ENCODE peak calls at places on chromosomes 12 and 14, in six cellular contexts. K is astrocyte of the spinal cord; M is GM06990; R is AG10803; L is effector memory CD8-positive, alpha-beta T cell; W is COR-L47. B is an unnamed sample.

GRCh38 chr12:11798856-11799530 is 149.5 kb downstream of the ETV6 start:
- DNase-seq in K (peak; percentile 92), M (no peak), R (peak; percentile 94), L (no peak), W (no peak), B (peak; percentile 39)

GRCh38 chr12:129064201-129064881 is 211.1 kb downstream of the GLT1D1 start:
- DNase-seq in K (no peak), M (no peak), R (no peak), L (no peak), W (no peak), B (no peak)

GRCh38 chr12:47757840-47758583 is 668 bp downstream of the RAPGEF3 start:
- DNase-seq in K (no peak), M (no peak), R (no peak), L (no peak), W (no peak), B (no peak)

GRCh38 chr14:96602186-96602585 is 100.0 kb downstream of the PAPOLA start:
- DNase-seq in K (no peak), M (no peak), R (no peak), L (no peak), W (no peak), B (no peak)

GRCh38 chr14:24198845-24199524 is 3.7 kb upstream of the TM9SF1 start:
- DNase-seq in K (no peak), M (no peak), R (no peak), L (no peak), W (no peak), B (no peak)

GRCh38 chr14:65044596-65044959 is 57.7 kb downstream of the MAX start:
- DNase-seq in K (no peak), M (no peak), R (no peak), L (no peak), W (no peak), B (peak; percentile 51)

GRCh38 chr12:124713041-124713435 is 145.6 kb upstream of the NCOR2 start:
- DNase-seq in K (no peak), M (no peak), R (no peak), L (no peak), W (no peak), B (no peak)

GRCh38 chr14:61196034-61196433 is 85.1 kb downstream of the TMEM30B start:
- DNase-seq in K (no peak), M (no peak), R (no peak), L (no peak), W (no peak), B (no peak)

GRCh38 chr12:120988658-120989057 is 10.3 kb downstream of the HNF1A start:
- DNase-seq in K (no peak), M (no peak), R (no peak), L (no peak), W (no peak), B (no peak)

GRCh38 chr14:71414631-71415403 is 507.6 kb downstream of the PCNX1 start:
- DNase-seq in K (peak; percentile 47), M (no peak), R (no peak), L (no peak), W (no peak), B (no peak)

GRCh38 chr14:32998433-32998832 is 59.8 kb downstream of the NPAS3 start:
- DNase-seq in K (peak; percentile 19), M (no peak), R (peak; percentile 21), L (no peak), W (peak; percentile 12), B (no peak)

GRCh38 chr12:80556566-80556965 is 112.5 kb downstream of the PTPRQ start:
- DNase-seq in K (peak; percentile 43), M (no peak), R (no peak), L (no peak), W (no peak), B (no peak)

GRCh38 chr12:101619026-101619827 is 24.5 kb downstream of the MYBPC1 start:
- DNase-seq in K (no peak), M (no peak), R (no peak), L (no peak), W (no peak), B (no peak)

GRCh38 chr12:108482717-108483212 is 32.3 kb upstream of the FICD start:
- DNase-seq in K (peak; percentile 76), M (no peak), R (no peak), L (no peak), W (no peak), B (no peak)

GRCh38 chr12:76945867-76946266 is 67.0 kb upstream of the CSRP2 start:
- DNase-seq in K (peak; percentile 25), M (no peak), R (no peak), L (no peak), W (no peak), B (no peak)

GRCh38 chr12:122854554-122854953 is 19.3 kb downstream of the HIP1R start:
- DNase-seq in K (no peak), M (no peak), R (no peak), L (no peak), W (no peak), B (no peak)

GRCh38 chr12:89980236-89980635 is 271.6 kb upstream of the ATP2B1 start:
- DNase-seq in K (no peak), M (no peak), R (peak; percentile 70), L (no peak), W (no peak), B (no peak)

GRCh38 chr12:34352098-34352497 is 329.8 kb downstream of the ALG10 start:
- DNase-seq in K (no peak), M (no peak), R (no peak), L (no peak), W (no peak), B (no peak)

GRCh38 chr12:91667698-91668097 is 477.9 kb downstream of the BTG1 start:
- DNase-seq in K (no peak), M (no peak), R (no peak), L (no peak), W (no peak), B (no peak)

GRCh38 chr12:72141381-72141780 is 130.8 kb upstream of the TRHDE start:
- DNase-seq in K (peak; percentile 7), M (peak; percentile 41), R (no peak), L (no peak), W (peak; percentile 96), B (no peak)

GRCh38 chr12:3523728-3524127 is 32.7 kb downstream of the PRMT8 start:
- DNase-seq in K (no peak), M (no peak), R (no peak), L (no peak), W (no peak), B (no peak)

GRCh38 chr14:79548836-79549235 is 662.5 kb downstream of the DIO2 start:
- DNase-seq in K (no peak), M (no peak), R (no peak), L (no peak), W (no peak), B (no peak)

GRCh38 chr14:63938198-63939005 is 85.6 kb downstream of the SYNE2 start:
- DNase-seq in K (no peak), M (peak; percentile 13), R (no peak), L (peak; percentile 7), W (no peak), B (no peak)

GRCh38 chr12:101707131-101707782 is 9.8 kb downstream of the CHPT1 start:
- DNase-seq in K (no peak), M (no peak), R (no peak), L (no peak), W (no peak), B (no peak)

GRCh38 chr14:76919811-76920571 is 93.8 kb downstream of the LRRC74A start:
- DNase-seq in K (peak; percentile 88), M (no peak), R (peak; percentile 87), L (no peak), W (peak; percentile 93), B (no peak)

GRCh38 chr14:92160619-92161018 is 38.9 kb downstream of the CPSF2 start:
- DNase-seq in K (peak; percentile 38), M (no peak), R (peak; percentile 86), L (no peak), W (no peak), B (no peak)

GRCh38 chr12:130826151-130826801 is 12.8 kb downstream of the STX2 start:
- DNase-seq in K (peak; percentile 39), M (no peak), R (peak; percentile 73), L (peak; percentile 64), W (no peak), B (no peak)

GRCh38 chr12:16345105-16345504 is 2.3 kb upstream of the MGST1 start:
- DNase-seq in K (no peak), M (no peak), R (no peak), L (no peak), W (no peak), B (no peak)

GRCh38 chr14:21332950-21333349 is 50.9 kb downstream of the SUPT16H start:
- DNase-seq in K (no peak), M (no peak), R (no peak), L (no peak), W (no peak), B (no peak)

GRCh38 chr12:78149459-78149858 is 318.8 kb downstream of the NAV3 start:
- DNase-seq in K (no peak), M (no peak), R (no peak), L (no peak), W (no peak), B (no peak)

GRCh38 chr12:13102481-13103195 is 829 bp downstream of the GSG1 start:
- DNase-seq in K (peak; percentile 42), M (no peak), R (peak; percentile 56), L (no peak), W (no peak), B (no peak)

GRCh38 chr14:37150414-37150813 is 22.0 kb downstream of the SLC25A21 start:
- DNase-seq in K (peak; percentile 65), M (no peak), R (peak; percentile 55), L (no peak), W (peak; percentile 37), B (peak; percentile 31)

GRCh38 chr12:14510574-14510973 is 57.1 kb downstream of the PLBD1 start:
- DNase-seq in K (no peak), M (no peak), R (no peak), L (no peak), W (no peak), B (no peak)

GRCh38 chr12:65996146-65996545 is 134.4 kb downstream of the LLPH start:
- DNase-seq in K (no peak), M (no peak), R (no peak), L (no peak), W (no peak), B (no peak)

GRCh38 chr14:58969951-58970751 is 218.3 kb upstream of the DAAM1 start:
- DNase-seq in K (peak; percentile 33), M (peak; percentile 20), R (peak; percentile 10), L (no peak), W (no peak), B (no peak)

GRCh38 chr12:49476091-49476490 is 62.7 kb upstream of the KCNH3 start:
- DNase-seq in K (no peak), M (no peak), R (no peak), L (no peak), W (no peak), B (no peak)

B was measured in KG1.